ENCODE peak calls at places on chromosomes 3 and 15, in ten cellular contexts. T is stimulated activated CD4-positive, alpha-beta T cell treated with anti-CD3 and anti-CD28 coated beads, Interleukin-12 subunit alpha, Interleukin-12 subunit beta, amount 100 ng/mL, for 24 hours; K is tibial nerve; X is esophagus muscularis mucosa; B is upper lobe of right lung; S is MCF 10A; M is IMR-90; A is NCI-H1694 treated with DMSO at 0.1 percent for 48 hours; N is MV-4-11; F is central memory CD8-positive, alpha-beta T cell. H is an unnamed sample.
A peak's percentile ranks its signal among the peaks of the same experiment; 100 is the strongest.

GRCh38 chr3:132220986-132221385 is 96.2 kb upstream of the ACP3 start:
- DNase-seq in T (no peak), K (no peak), X (peak; percentile 64), B (no peak), S (no peak), M (no peak), A (no peak), N (no peak), F (no peak), H (no peak)

GRCh38 chr3:37986479-37987314 is 3.9 kb upstream of the VILL start:
- DNase-seq in T (no peak), K (no peak), X (no peak), B (peak; percentile 89), S (peak; percentile 50), M (no peak), A (no peak), N (no peak), F (no peak), H (no peak)

GRCh38 chr3:55826731-55827496 is 339.8 kb upstream of the WNT5A start:
- DNase-seq in T (no peak), K (no peak), X (no peak), B (no peak), S (peak; percentile 35), M (peak; percentile 33), A (no peak), N (no peak), F (no peak), H (no peak)

GRCh38 chr3:107643038-107643883 is 120.5 kb downstream of the BBX start:
- DNase-seq in T (no peak), K (no peak), X (no peak), B (no peak), S (peak; percentile 49), M (no peak), A (no peak), N (peak; percentile 31), F (no peak), H (no peak)

GRCh38 chr15:78067328-78068241 is 9.9 kb downstream of the TBC1D2B start:
- DNase-seq in T (no peak), K (peak; percentile 30), X (no peak), B (no peak), S (peak; percentile 38), M (no peak), A (no peak), N (peak; percentile 17), F (no peak), H (no peak)

GRCh38 chr3:128452120-128452519 is 14.6 kb downstream of the DNAJB8 start:
- DNase-seq in T (no peak), K (no peak), X (no peak), B (no peak), S (no peak), M (no peak), A (no peak), N (no peak), F (no peak), H (no peak)

GRCh38 chr3:38397320-38397719 is 50.7 kb downstream of the XYLB start:
- DNase-seq in T (no peak), K (no peak), X (peak; percentile 50), B (no peak), S (peak; percentile 45), M (peak; percentile 47), A (no peak), N (peak; percentile 5), F (no peak), H (no peak)

GRCh38 chr3:5095879-5096278 is 26.2 kb upstream of the ARL8B start:
- DNase-seq in T (no peak), K (no peak), X (no peak), B (no peak), S (no peak), M (peak; percentile 5), A (no peak), N (no peak), F (no peak), H (no peak)

GRCh38 chr3:20145874-20146273 is 40.1 kb downstream of the SGO1 start:
- DNase-seq in T (no peak), K (no peak), X (no peak), B (no peak), S (no peak), M (no peak), A (no peak), N (no peak), F (no peak), H (no peak)

GRCh38 chr3:152834354-152835310 is at the start of gene P2RY1:
- DNase-seq in T (peak; percentile 31), K (peak; percentile 19), X (no peak), B (peak; percentile 90), S (peak; percentile 75), M (peak; percentile 17), A (no peak), N (peak; percentile 80), F (no peak), H (no peak)

GRCh38 chr3:165640970-165641369 is 196.3 kb downstream of the BCHE start:
- DNase-seq in T (no peak), K (no peak), X (no peak), B (no peak), S (peak; percentile 21), M (no peak), A (no peak), N (no peak), F (no peak), H (no peak)

GRCh38 chr3:172153335-172153861 is 114.0 kb downstream of the FNDC3B start:
- DNase-seq in T (peak; percentile 31), K (peak; percentile 91), X (peak; percentile 94), B (peak; percentile 90), S (peak; percentile 94), M (peak; percentile 99), A (no peak), N (peak; percentile 61), F (no peak), H (peak; percentile 9)

GRCh38 chr3:100198579-100199269 is 62.1 kb upstream of the TBC1D23 start:
- DNase-seq in T (no peak), K (no peak), X (peak; percentile 77), B (no peak), S (no peak), M (peak; percentile 24), A (no peak), N (no peak), F (no peak), H (no peak)

GRCh38 chr15:72169921-72170611 is 27.5 kb downstream of the GRAMD2A start:
- DNase-seq in T (no peak), K (no peak), X (no peak), B (peak; percentile 45), S (no peak), M (no peak), A (no peak), N (no peak), F (no peak), H (no peak)

GRCh38 chr3:128482175-128482856 is 10.7 kb downstream of the GATA2 start:
- DNase-seq in T (no peak), K (no peak), X (no peak), B (no peak), S (no peak), M (peak; percentile 68), A (no peak), N (no peak), F (no peak), H (no peak)

GRCh38 chr3:59862686-59863085 is 812.9 kb upstream of the CFAP20DC start:
- DNase-seq in T (no peak), K (no peak), X (no peak), B (no peak), S (peak; percentile 26), M (peak; percentile 80), A (no peak), N (peak; percentile 42), F (no peak), H (no peak)

GRCh38 chr3:59920801-59921200 is 871.0 kb upstream of the CFAP20DC start:
- DNase-seq in T (no peak), K (no peak), X (no peak), B (no peak), S (no peak), M (no peak), A (no peak), N (no peak), F (no peak), H (no peak)

GRCh38 chr15:53251998-53252397 is 461.9 kb upstream of the ONECUT1 start:
- DNase-seq in T (no peak), K (no peak), X (no peak), B (no peak), S (no peak), M (no peak), A (no peak), N (no peak), F (no peak), H (no peak)

GRCh38 chr3:139532996-139533395 is 6.5 kb downstream of the RBP1 start:
- DNase-seq in T (no peak), K (no peak), X (no peak), B (no peak), S (no peak), M (peak; percentile 5), A (no peak), N (no peak), F (no peak), H (no peak)

GRCh38 chr15:95845862-95846515 is 484.5 kb upstream of the NR2F2 start:
- DNase-seq in T (no peak), K (peak; percentile 36), X (no peak), B (no peak), S (peak; percentile 17), M (peak; percentile 81), A (no peak), N (no peak), F (no peak), H (no peak)

GRCh38 chr15:69131362-69132215 is 28.8 kb upstream of the GLCE start:
- DNase-seq in T (no peak), K (no peak), X (no peak), B (no peak), S (no peak), M (no peak), A (no peak), N (peak; percentile 91), F (no peak), H (no peak)

GRCh38 chr15:38490231-38490630 is 36.3 kb downstream of the FAM98B start:
- DNase-seq in T (no peak), K (no peak), X (no peak), B (no peak), S (no peak), M (peak; percentile 87), A (no peak), N (no peak), F (no peak), H (no peak)

GRCh38 chr15:91193059-91193715 is 93.1 kb downstream of the SV2B start:
- DNase-seq in T (no peak), K (no peak), X (peak; percentile 62), B (no peak), S (no peak), M (no peak), A (no peak), N (no peak), F (no peak), H (no peak)

GRCh38 chr3:171966533-171967136 is 72.7 kb upstream of the FNDC3B start:
- DNase-seq in T (no peak), K (no peak), X (no peak), B (no peak), S (no peak), M (no peak), A (no peak), N (no peak), F (no peak), H (no peak)

GRCh38 chr3:141402476-141403171 is 34.3 kb downstream of the ZBTB38 start:
- DNase-seq in T (no peak), K (peak; percentile 42), X (no peak), B (peak; percentile 88), S (peak; percentile 60), M (peak; percentile 78), A (no peak), N (no peak), F (peak; percentile 26), H (peak; percentile 11)

GRCh38 chr15:67096536-67097294 is 31.3 kb downstream of the SMAD3 start:
- DNase-seq in T (no peak), K (no peak), X (no peak), B (no peak), S (no peak), M (peak; percentile 72), A (no peak), N (no peak), F (no peak), H (no peak)

GRCh38 chr3:177332955-177333354 is 135.7 kb upstream of the TBL1XR1 start:
- DNase-seq in T (no peak), K (no peak), X (no peak), B (no peak), S (no peak), M (no peak), A (no peak), N (no peak), F (no peak), H (no peak)

H was measured in stimulated activated CD8-positive, alpha-beta memory T cell treated with anti-CD3 and anti-CD28 coated beads, Interleukin-2, amount 100 ng/mL, for 1 hour.